ENCODE peak calls at places on chromosomes 3 and 15, in five cellular contexts. X is memory B cell, L is HEK293T, J is bronchial epithelial cell, H is GM20000. Q is an unnamed sample.

GRCh38 chr3:159586587-159587202 is 401.9 kb upstream of the IL12A start:
- DNase-seq in L (peak; percentile 63), H (no peak), X (no peak), J (peak; percentile 30), Q (no peak)

GRCh38 chr3:78918361-78919020 is 849.3 kb downstream of the ROBO1 start:
- DNase-seq in J (peak; percentile 13), H (no peak), L (no peak), X (no peak), Q (no peak)

GRCh38 chr3:60803812-60804211 is 447.4 kb downstream of the FHIT start:
- DNase-seq in L (no peak), H (no peak), X (no peak), J (no peak), Q (no peak)

GRCh38 chr15:99446565-99447496 is 119.0 kb upstream of the MEF2A start:
- DNase-seq in L (no peak), X (no peak), J (no peak), H (peak; percentile 9), Q (no peak)

GRCh38 chr3:189515916-189516531 is 115.2 kb upstream of the TP63 start:
- DNase-seq in L (no peak), J (no peak), X (no peak), H (no peak), Q (no peak)

GRCh38 chr3:156902916-156903315 is 76.8 kb downstream of the LEKR1 start:
- DNase-seq in X (no peak), J (no peak), L (no peak), H (no peak), Q (no peak)

GRCh38 chr3:65551945-65552344 is 486.8 kb downstream of the MAGI1 start:
- DNase-seq in L (no peak), H (no peak), J (no peak), X (no peak), Q (no peak)

GRCh38 chr3:172103724-172104123 is 64.3 kb downstream of the FNDC3B start:
- DNase-seq in H (no peak), L (no peak), X (no peak), J (peak; percentile 94), Q (no peak)

GRCh38 chr3:193744822-193745684 is 152.0 kb downstream of the OPA1 start:
- DNase-seq in H (no peak), J (no peak), L (no peak), X (no peak), Q (no peak)

GRCh38 chr3:13053915-13054704 is 19.1 kb downstream of the IQSEC1 start:
- DNase-seq in X (no peak), H (no peak), J (no peak), L (no peak), Q (no peak)

GRCh38 chr3:118097660-118098059 is 937.0 kb downstream of the IGSF11 start:
- DNase-seq in X (no peak), H (no peak), L (no peak), J (no peak), Q (no peak)

GRCh38 chr3:42051384-42052131 is 39.6 kb upstream of the TRAK1 start:
- DNase-seq in J (no peak), L (no peak), H (no peak), X (no peak), Q (no peak)

GRCh38 chr15:88695046-88695445 is 56.2 kb downstream of the ISG20 start:
- DNase-seq in X (no peak), H (no peak), J (no peak), L (no peak), Q (no peak)

GRCh38 chr3:185549111-185549510 is 3.3 kb downstream of the LIPH start:
- DNase-seq in J (peak; percentile 98), H (no peak), L (no peak), X (no peak), Q (no peak)

GRCh38 chr3:10515396-10515795 is 10.0 kb upstream of the ATP2B2 start:
- DNase-seq in J (no peak), L (no peak), H (no peak), X (no peak), Q (no peak)

GRCh38 chr3:138412821-138413531 is 21.4 kb upstream of the ESYT3 start:
- DNase-seq in X (no peak), H (no peak), J (peak; percentile 23), L (no peak), Q (no peak)

GRCh38 chr3:25433868-25434267 is 5.8 kb downstream of the RARB start:
- DNase-seq in H (no peak), X (no peak), L (no peak), J (no peak), Q (no peak)

GRCh38 chr3:69033470-69033869 is 18.7 kb downstream of the TMF1 start:
- DNase-seq in H (no peak), L (no peak), J (peak; percentile 34), X (no peak), Q (no peak)

GRCh38 chr3:177452487-177452886 is 255.2 kb upstream of the TBL1XR1 start:
- DNase-seq in X (no peak), J (peak; percentile 99), L (no peak), H (no peak), Q (no peak)

GRCh38 chr3:135618123-135618522 is 347.4 kb upstream of the PPP2R3A start:
- DNase-seq in J (no peak), X (no peak), L (no peak), H (no peak), Q (no peak)

GRCh38 chr3:175224051-175224450 is 364.9 kb downstream of the NAALADL2 start:
- DNase-seq in L (no peak), J (no peak), H (no peak), X (no peak), Q (no peak)

GRCh38 chr3:44077267-44077666 is 164.4 kb upstream of the TOPAZ1 start:
- DNase-seq in J (no peak), L (no peak), H (no peak), X (no peak), Q (no peak)

GRCh38 chr15:40894689-40895308 is 549 bp downstream of the VPS18 start:
- DNase-seq in L (peak; percentile 59), X (peak; percentile 60), J (peak; percentile 67), H (peak; percentile 70), Q (peak; percentile 40)

GRCh38 chr15:91864669-91865068 is 11.2 kb downstream of the SLCO3A1 start:
- DNase-seq in J (no peak), H (no peak), L (no peak), X (no peak), Q (no peak)

GRCh38 chr15:99707481-99708270 is 25.6 kb downstream of the LYSMD4 start:
- DNase-seq in X (no peak), H (peak; percentile 51), J (peak; percentile 69), L (no peak), Q (no peak)

Q was measured in T-helper 22 cell.